ENCODE peak calls at places on chromosome 2, in five cellular contexts. C is WTC11, X is DMS79 treated with DMSO at 0.1 percent for 48 hours, V is anterior cingulate cortex, E is osteocyte. B is an unnamed sample.
A peak's percentile ranks its signal among the peaks of the same experiment; 100 is the strongest.

GRCh38 chr2:8281234-8281633 is 400.6 kb upstream of the ID2 start:
- DNase-seq in C (no peak), V (no peak), X (no peak), E (no peak), B (no peak)

GRCh38 chr2:64787019-64787365 is 133.3 kb upstream of the SERTAD2 start:
- DNase-seq in V (no peak), C (no peak), X (no peak), E (no peak), B (no peak)

GRCh38 chr2:97906309-97906708 is 89.4 kb downstream of the TMEM131 start:
- DNase-seq in X (no peak), C (no peak), V (no peak), E (no peak), B (no peak)

GRCh38 chr2:85429924-85430289 is 11.4 kb downstream of the SH2D6 start:
- DNase-seq in V (no peak), E (no peak), C (no peak), X (no peak), B (no peak)

GRCh38 chr2:98769784-98770183 is 38.9 kb upstream of the MGAT4A start:
- DNase-seq in C (no peak), X (peak; percentile 77), V (no peak), E (no peak), B (peak; percentile 37)

GRCh38 chr2:108925735-108926134 is 63.3 kb downstream of the EDAR start:
- DNase-seq in E (no peak), X (no peak), V (no peak), C (no peak), B (no peak)

GRCh38 chr2:54572636-54573531 is 116.8 kb downstream of the SPTBN1 start:
- DNase-seq in C (no peak), X (no peak), E (no peak), V (no peak), B (peak; percentile 56)

GRCh38 chr2:212344131-212344530 is 194.5 kb downstream of the ERBB4 start:
- DNase-seq in V (no peak), C (no peak), X (no peak), E (no peak), B (no peak)

GRCh38 chr2:207616185-207616584 is 9.0 kb downstream of the METTL21A start:
- DNase-seq in C (no peak), V (no peak), E (no peak), X (no peak), B (no peak)

GRCh38 chr2:101103846-101104245 is 47.3 kb downstream of the TBC1D8 start:
- DNase-seq in X (no peak), C (no peak), E (no peak), V (no peak), B (no peak)

GRCh38 chr2:64970495-64970894 is 18.7 kb upstream of the SLC1A4 start:
- DNase-seq in C (no peak), V (no peak), E (no peak), X (no peak), B (no peak)

GRCh38 chr2:21787931-21788330 is 664.2 kb downstream of the TDRD15 start:
- DNase-seq in C (no peak), E (no peak), X (no peak), V (no peak), B (no peak)

GRCh38 chr2:25078171-25079049 is 36.5 kb downstream of the EFR3B start:
- DNase-seq in C (no peak), X (peak; percentile 83), V (no peak), E (no peak), B (no peak)

GRCh38 chr2:106085441-106085911 is 108.6 kb downstream of the UXS1 start:
- DNase-seq in X (no peak), E (no peak), V (no peak), C (no peak), B (peak; percentile 54)

GRCh38 chr2:200104015-200104414 is 148.6 kb downstream of the MAIP1 start:
- DNase-seq in C (no peak), E (no peak), V (no peak), X (no peak), B (no peak)

GRCh38 chr2:144801766-144802165 is 281.8 kb upstream of the ZEB2 start:
- DNase-seq in V (no peak), E (no peak), X (no peak), C (no peak), B (no peak)

GRCh38 chr2:66433945-66434678 is 813 bp upstream of the MEIS1 start:
- DNase-seq in X (peak; percentile 78), E (no peak), C (peak; percentile 67), V (no peak), B (no peak)

GRCh38 chr2:182522930-182523541 is 96.2 kb upstream of the PDE1A start:
- DNase-seq in X (peak; percentile 57), C (no peak), V (no peak), E (no peak), B (no peak)

GRCh38 chr2:714005-714741 is 37.0 kb upstream of the TMEM18 start:
- DNase-seq in C (peak; percentile 69), V (no peak), E (no peak), X (peak; percentile 51), B (peak; percentile 65)

GRCh38 chr2:68909793-68910674 is 38.8 kb upstream of the BMP10 start:
- DNase-seq in C (peak; percentile 80), X (peak; percentile 63), V (no peak), E (no peak), B (peak; percentile 84)

GRCh38 chr2:101826716-101827115 is 129.2 kb downstream of the MAP4K4 start:
- DNase-seq in V (no peak), E (no peak), C (no peak), X (no peak), B (no peak)

GRCh38 chr2:96427917-96428316 is 77.2 kb downstream of the NEURL3 start:
- DNase-seq in E (no peak), X (no peak), C (no peak), V (no peak), B (no peak)

GRCh38 chr2:20583425-20583881 is 67.4 kb downstream of the HS1BP3 start:
- DNase-seq in X (no peak), V (no peak), C (no peak), E (no peak), B (no peak)

GRCh38 chr2:6017887-6018286 is 325.7 kb downstream of the SOX11 start:
- DNase-seq in X (no peak), V (no peak), E (no peak), C (no peak), B (no peak)

GRCh38 chr2:173239644-173240043 is 115.0 kb upstream of the CDCA7 start:
- DNase-seq in E (no peak), X (no peak), V (no peak), C (no peak), B (peak; percentile 25)

GRCh38 chr2:18536100-18536499 is 24.4 kb downstream of the RDH14 start:
- DNase-seq in X (no peak), E (no peak), C (no peak), V (no peak), B (no peak)

GRCh38 chr2:151841025-151841424 is 12.8 kb upstream of the ARL5A start:
- DNase-seq in V (no peak), C (no peak), E (no peak), X (no peak), B (no peak)

GRCh38 chr2:113136828-113137775 is 9.7 kb downstream of the IL1RN start:
- DNase-seq in C (peak; percentile 17), V (no peak), X (peak; percentile 39), E (peak; percentile 81), B (peak; percentile 42)

GRCh38 chr2:8149985-8150547 is 531.8 kb upstream of the ID2 start:
- DNase-seq in C (no peak), E (no peak), X (no peak), V (no peak), B (no peak)

GRCh38 chr2:86274918-86275275 is 62.5 kb downstream of the REEP1 start:
- DNase-seq in X (peak; percentile 30), E (peak; percentile 77), V (no peak), C (no peak), B (no peak)

GRCh38 chr2:196535742-196536141 is 103.8 kb upstream of the CCDC150 start:
- DNase-seq in X (no peak), E (no peak), C (no peak), V (no peak), B (no peak)

GRCh38 chr2:239762742-239763269 is 262.3 kb downstream of the NDUFA10 start:
- DNase-seq in X (peak; percentile 24), C (no peak), E (no peak), V (no peak), B (no peak)